ENCODE peak calls at places on chromosomes 4 and X, in five cellular contexts. G is K562, Q is GM12878, F is H1, J is SK-N-SH. N is an unnamed sample.

GRCh38 chr4:76589872-76590846 is 155.1 kb downstream of the SHROOM3 start:
- DNase-seq in Q (no peak), G (no peak), F (peak), J (peak), N (peak)

GRCh38 chr4:108982786-108983185 is 219.9 kb upstream of the ETNPPL start:
- DNase-seq in Q (no peak), F (no peak), G (no peak), J (no peak), N (no peak)

GRCh38 chr4:40550900-40551546 is 78.6 kb downstream of the RBM47 start:
- DNase-seq in G (peak), F (no peak), Q (peak), J (no peak), N (peak)

GRCh38 chr4:95268819-95269565 is 279.8 kb downstream of the UNC5C start:
- DNase-seq in J (no peak), Q (no peak), F (no peak), G (no peak), N (no peak)

GRCh38 chr4:15963568-15963967 is 593 bp upstream of the FGFBP2 start:
- DNase-seq in J (peak), F (no peak), G (no peak), Q (no peak), N (no peak)

GRCh38 chrX:99939883-99940232 is 470.2 kb downstream of the PCDH19 start:
- DNase-seq in G (no peak), F (peak), Q (no peak), J (no peak), N (no peak)

GRCh38 chrX:38347136-38347535 is 5.3 kb upstream of the OTC start:
- DNase-seq in F (no peak), G (no peak), Q (no peak), J (no peak), N (no peak)

GRCh38 chr4:77751764-77752163 is 67.4 kb downstream of the CNOT6L start:
- DNase-seq in F (no peak), J (no peak), G (no peak), Q (no peak), N (no peak)

GRCh38 chr4:145930592-145930991 is 8.0 kb downstream of the ZNF827 start:
- DNase-seq in F (no peak), Q (no peak), J (no peak), G (no peak), N (no peak)

GRCh38 chr4:39259571-39260330 is 77.4 kb downstream of the WDR19 start:
- DNase-seq in G (no peak), F (no peak), J (no peak), Q (no peak), N (no peak)

GRCh38 chr4:88017516-88018302 is 10.3 kb downstream of the PKD2 start:
- DNase-seq in F (no peak), G (no peak), J (no peak), Q (no peak), N (no peak)

GRCh38 chrX:154057790-154058189 is 38.1 kb upstream of the IRAK1 start:
- DNase-seq in Q (no peak), G (no peak), J (no peak), F (no peak), N (peak)

GRCh38 chr4:64200001-64200555 is 209.2 kb downstream of the TECRL start:
- DNase-seq in G (peak), F (no peak), J (no peak), Q (no peak), N (no peak)

GRCh38 chrX:27767387-27767786 is 40.4 kb upstream of the MAGEB10 start:
- DNase-seq in G (no peak), Q (no peak), J (no peak), F (no peak), N (no peak)

GRCh38 chr4:108527729-108528128 is 92.6 kb upstream of the RPL34 start:
- DNase-seq in F (no peak), J (no peak), G (no peak), Q (no peak), N (no peak)

GRCh38 chrX:3550871-3551270 is 162.6 kb downstream of the PRKX start:
- DNase-seq in F (no peak), G (no peak), J (no peak), Q (no peak), N (no peak)
- H3K4me2 ChIP-seq in F (no peak), G (no peak), J (no peak), Q (no peak), N (no peak)

DNA sequence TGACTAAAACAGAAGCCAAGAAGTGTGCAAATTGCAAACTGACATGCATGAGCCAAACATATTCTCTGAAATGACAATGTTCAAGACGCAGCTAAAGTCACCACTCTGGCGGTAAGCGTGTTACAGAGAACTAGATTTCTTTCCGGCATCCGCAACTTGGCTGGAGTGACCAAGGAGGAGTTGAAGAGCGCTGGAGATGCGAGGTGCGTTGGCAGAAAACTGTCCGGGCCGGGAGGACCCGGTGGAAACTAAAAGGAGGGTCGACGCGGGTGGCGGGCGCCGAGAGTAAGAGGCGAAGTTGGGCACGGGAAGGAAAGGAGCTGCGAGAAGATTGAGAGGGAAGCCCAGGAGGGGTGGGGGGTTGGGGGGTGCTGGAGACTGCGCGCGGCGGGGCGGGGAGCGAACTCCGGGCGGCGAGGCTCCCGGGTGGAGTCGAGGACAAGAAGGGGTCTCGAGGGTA is 807 bp downstream of the SEL1L3 start:
- DNase-seq in Q (no peak), F (peak), G (peak), J (no peak), N (no peak)
- TF ChIP-seq RFX5 in Q (no peak), F (no peak), G (no peak), J (no peak), N (no peak)

GRCh38 chr4:116020141-116020722 is 906.8 kb upstream of the NDST4 start:
- DNase-seq in F (no peak), Q (no peak), G (no peak), J (no peak), N (no peak)

GRCh38 chr4:116015549-116015948 is 902.1 kb upstream of the NDST4 start:
- DNase-seq in G (no peak), F (no peak), J (no peak), Q (no peak), N (no peak)

GRCh38 chr4:116015062-116015461 is 901.6 kb upstream of the NDST4 start:
- DNase-seq in Q (no peak), F (no peak), J (no peak), G (no peak), N (no peak)

GRCh38 chr4:116018831-116019230 is 905.4 kb upstream of the NDST4 start:
- DNase-seq in F (no peak), Q (no peak), J (no peak), G (no peak), N (no peak)

GRCh38 chr4:116016201-116016600 is 902.8 kb upstream of the NDST4 start:
- DNase-seq in F (no peak), Q (no peak), G (no peak), J (no peak), N (no peak)
- TF ChIP-seq POLR2AphosphoS5 in F (no peak), Q (no peak), G (no peak), J (no peak), N (no peak)

GRCh38 chr4:80015407-80016189 is 57.4 kb downstream of the ANTXR2 start:
- DNase-seq in J (no peak), F (no peak), G (no peak), Q (no peak), N (no peak)

GRCh38 chr4:80014531-80014930 is 58.5 kb downstream of the ANTXR2 start:
- DNase-seq in J (no peak), G (no peak), F (no peak), Q (no peak), N (no peak)

GRCh38 chr4:80017125-80017854 is 55.7 kb downstream of the ANTXR2 start:
- DNase-seq in J (no peak), Q (no peak), G (no peak), F (no peak), N (no peak)

GRCh38 chr4:80012291-80012690 is 60.7 kb downstream of the ANTXR2 start:
- DNase-seq in F (no peak), J (no peak), G (no peak), Q (no peak), N (no peak)

GRCh38 chr4:80016506-80016905 is 56.5 kb downstream of the ANTXR2 start:
- DNase-seq in G (no peak), J (no peak), Q (no peak), F (no peak), N (no peak)
- H3K4me2 ChIP-seq in G (no peak), J (peak), Q (no peak), F (no peak), N (no peak)